ENCODE peak calls at places on chromosomes 11 and 22, in ten cellular contexts. H, C, G, W, A, Z, R, O, Y and Q are unnamed samples.

GRCh38 chr11:31640611-31641010 is 131.0 kb downstream of the ELP4 start:
- DNase-seq in C (no peak), A (no peak), Y (no peak), R (no peak), O (no peak), H (no peak), G (no peak), W (no peak), Z (no peak), Q (no peak)

GRCh38 chr22:21642584-21643448 is 714 bp downstream of the SDF2L1 start:
- DNase-seq in R (peak; percentile 82), C (peak; percentile 78), A (peak; percentile 84), Y (no peak), H (no peak), Z (no peak), O (peak; percentile 65), W (no peak), G (no peak), Q (peak; percentile 81)

GRCh38 chr11:61716478-61717285 is 35.8 kb upstream of the MYRF start:
- DNase-seq in C (peak; percentile 45), H (no peak), Y (no peak), Z (no peak), W (no peak), A (no peak), O (no peak), G (no peak), R (no peak), Q (peak; percentile 17)

GRCh38 chr22:24107668-24108067 is 73.6 kb upstream of the SUSD2 start:
- DNase-seq in R (no peak), H (peak; percentile 85), G (peak; percentile 95), C (no peak), Z (peak; percentile 86), A (no peak), Y (no peak), W (peak; percentile 83), O (peak; percentile 39), Q (no peak)

GRCh38 chr11:44315947-44316387 is 6.0 kb upstream of the ALX4 start:
- DNase-seq in W (no peak), Z (no peak), O (no peak), A (no peak), H (no peak), G (no peak), Y (no peak), R (no peak), C (no peak), Q (no peak)

GRCh38 chr22:20319745-20320658 is at the start of gene DGCR6L:
- DNase-seq in Z (peak; percentile 97), R (peak; percentile 97), Y (peak; percentile 38), H (peak; percentile 98), G (peak; percentile 96), O (peak; percentile 96), W (peak; percentile 55), C (peak; percentile 97), A (peak; percentile 97), Q (peak; percentile 97)

GRCh38 chr22:17774206-17774927 is at the start of gene BID:
- DNase-seq in R (peak; percentile 51), G (no peak), W (no peak), Z (peak; percentile 39), H (peak; percentile 68), C (peak; percentile 40), A (peak; percentile 81), O (peak; percentile 30), Y (no peak), Q (peak; percentile 44)

GRCh38 chr11:8292351-8292750 is 28.7 kb upstream of the LMO1 start:
- DNase-seq in A (no peak), C (no peak), Z (no peak), H (no peak), O (no peak), G (no peak), W (no peak), Y (no peak), R (no peak), Q (no peak)

GRCh38 chr11:45089845-45090499 is 56.5 kb upstream of the PRDM11 start:
- DNase-seq in Z (no peak), Y (no peak), R (no peak), A (peak; percentile 37), H (no peak), G (no peak), C (no peak), O (no peak), W (no peak), Q (no peak)

GRCh38 chr11:16897460-16898061 is 116.7 kb downstream of the PLEKHA7 start:
- DNase-seq in G (no peak), R (no peak), W (no peak), O (no peak), C (no peak), Z (no peak), H (no peak), Y (no peak), A (no peak), Q (no peak)

GRCh38 chr11:83523676-83524075 is 237.5 kb upstream of the CCDC90B start:
- DNase-seq in Z (no peak), W (no peak), O (no peak), Y (no peak), C (peak; percentile 22), G (no peak), A (no peak), R (peak; percentile 57), H (no peak), Q (no peak)

GRCh38 chr11:18295316-18295715 is 26.6 kb downstream of the HPS5 start:
- DNase-seq in O (no peak), Y (no peak), W (no peak), G (no peak), A (no peak), C (no peak), R (no peak), Z (no peak), H (no peak), Q (no peak)

GRCh38 chr11:88704505-88704904 is 361.3 kb downstream of the GRM5 start:
- DNase-seq in O (no peak), H (no peak), Y (no peak), W (no peak), R (no peak), A (no peak), Z (no peak), C (no peak), G (no peak), Q (no peak)

GRCh38 chr11:13776134-13776815 is 107.8 kb downstream of the FAR1 start:
- DNase-seq in W (no peak), O (no peak), R (no peak), H (no peak), C (peak; percentile 15), G (no peak), Z (no peak), A (peak; percentile 87), Y (no peak), Q (no peak)

GRCh38 chr11:123741159-123741951 is at the start of gene ZNF202:
- DNase-seq in O (peak; percentile 93), R (peak; percentile 94), H (peak; percentile 93), G (peak; percentile 89), W (peak; percentile 66), Z (peak; percentile 90), A (peak; percentile 94), Y (peak; percentile 35), C (peak; percentile 96), Q (peak; percentile 83)
- TF ChIP-seq CTCF in O (no peak), R (no peak), H (peak; percentile 36), G (no peak), W (peak; percentile 7), Z (peak; percentile 39), A (no peak), Y (peak; percentile 2), C (peak; percentile 46), Q (no peak)

DNA sequence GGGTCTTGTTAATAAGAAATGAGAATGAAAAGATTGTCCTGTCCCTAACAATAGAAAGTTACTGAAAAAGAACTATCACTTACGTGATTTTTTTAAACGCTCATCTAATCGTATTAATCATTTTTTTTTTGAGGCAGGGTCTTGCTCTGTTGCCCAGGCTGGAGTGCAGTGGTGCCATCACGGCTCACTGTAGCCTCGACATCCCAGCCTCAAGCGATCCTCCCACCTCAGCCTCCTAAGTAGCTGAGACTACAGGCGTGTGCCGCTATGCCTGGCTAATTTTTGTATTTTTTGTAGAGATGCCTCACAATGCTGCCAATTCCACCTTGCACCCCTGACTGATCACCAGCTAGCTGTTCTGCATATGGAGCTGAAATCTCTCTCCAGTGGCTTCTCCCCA is 15.7 kb downstream of the PDGFB start:
- DNase-seq in A (no peak), G (no peak), C (no peak), O (no peak), W (no peak), Z (no peak), R (no peak), H (no peak), Y (no peak), Q (no peak)
- TF ChIP-seq CTCF in A (no peak), G (no peak), C (no peak), O (no peak), W (no peak), Z (no peak), R (no peak), H (no peak), Y (no peak), Q (no peak)

DNA sequence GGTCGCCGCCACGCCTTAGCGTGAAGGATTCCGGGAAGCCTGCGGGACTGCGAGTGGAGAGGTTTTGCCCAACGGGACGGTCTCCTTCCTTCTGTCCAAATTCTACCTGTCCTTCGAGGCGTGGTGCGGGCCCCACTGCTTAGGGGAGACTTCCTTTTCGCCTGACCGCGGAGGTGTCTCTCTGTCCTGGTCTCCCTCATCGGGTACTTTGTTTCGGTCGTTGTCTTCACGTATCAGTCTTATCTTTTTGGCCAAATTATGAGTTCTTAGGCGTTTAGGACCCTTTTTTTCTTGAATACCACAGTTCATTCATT is 388 bp downstream of the HINFP start:
- DNase-seq in A (no peak), R (no peak), O (no peak), C (no peak), Y (no peak), G (no peak), H (no peak), W (no peak), Z (no peak), Q (no peak)
- TF ChIP-seq CTCF in A (no peak), R (no peak), O (no peak), C (no peak), Y (no peak), G (no peak), H (no peak), W (no peak), Z (no peak), Q (no peak)

GRCh38 chr11:122791411-122791810 is 46.9 kb upstream of the CRTAM start:
- DNase-seq in Y (peak; percentile 27), C (no peak), O (no peak), W (no peak), R (no peak), H (no peak), A (no peak), G (no peak), Z (no peak), Q (no peak)

GRCh38 chr11:122789916-122790315 is 48.4 kb upstream of the CRTAM start:
- DNase-seq in W (no peak), C (no peak), G (no peak), H (no peak), O (no peak), A (no peak), R (no peak), Z (no peak), Y (no peak), Q (no peak)

GRCh38 chr11:122786896-122787295 is 51.4 kb upstream of the CRTAM start:
- DNase-seq in A (no peak), O (no peak), H (no peak), W (no peak), Z (no peak), Y (no peak), R (no peak), G (no peak), C (no peak), Q (no peak)

GRCh38 chr11:122791836-122792235 is 46.5 kb upstream of the CRTAM start:
- DNase-seq in R (no peak), W (peak; percentile 30), Y (no peak), H (no peak), A (no peak), C (no peak), Z (no peak), O (no peak), G (peak; percentile 37), Q (no peak)

GRCh38 chr11:122788781-122789535 is 49.3 kb upstream of the CRTAM start:
- DNase-seq in A (no peak), C (no peak), W (no peak), G (no peak), Y (no peak), O (no peak), H (no peak), Z (no peak), R (no peak), Q (no peak)
- TF ChIP-seq CTCF in A (peak; percentile 63), C (peak; percentile 25), W (peak; percentile 18), G (no peak), Y (peak; percentile 36), O (no peak), H (no peak), Z (no peak), R (peak; percentile 13), Q (no peak)